ENCODE peak calls at places on chromosomes 6 and 20, in five cellular contexts. H is ureter, N is NCI-H460, Q is germinal center, K is hypothalamus. V is an unnamed sample.

GRCh38 chr6:38501931-38502330 is 137.8 kb downstream of the BTBD9 start:
- DNase-seq in H (no peak), N (no peak), Q (no peak), K (no peak), V (no peak)

GRCh38 chr6:168908887-168909286 is 344.8 kb downstream of the THBS2 start:
- DNase-seq in H (no peak), N (no peak), Q (no peak), K (no peak), V (no peak)

GRCh38 chr6:140601409-140601808 is 1227.0 kb upstream of the CITED2 start:
- DNase-seq in H (no peak), N (no peak), Q (no peak), K (no peak), V (no peak)

GRCh38 chr6:71414486-71414885 is 125.9 kb downstream of the OGFRL1 start:
- DNase-seq in H (no peak), N (no peak), Q (no peak), K (no peak), V (no peak)

GRCh38 chr6:138105880-138106664 is 1.1 kb downstream of the PERP start:
- DNase-seq in H (no peak), N (no peak), Q (no peak), K (no peak), V (no peak)

GRCh38 chr6:119978274-119978889 is 628.8 kb upstream of the MAN1A1 start:
- DNase-seq in H (no peak), N (no peak), Q (peak), K (no peak), V (peak)

GRCh38 chr20:6533321-6533720 is 234.2 kb upstream of the BMP2 start:
- DNase-seq in H (no peak), N (no peak), Q (no peak), K (no peak), V (no peak)

GRCh38 chr20:53738945-53739798 is 145.5 kb upstream of the ZNF217 start:
- DNase-seq in H (no peak), N (no peak), Q (no peak), K (no peak), V (peak)

GRCh38 chr20:13325033-13325432 is 104.0 kb downstream of the ISM1 start:
- DNase-seq in H (no peak), N (peak), Q (no peak), K (no peak), V (no peak)

GRCh38 chr20:50005378-50006020 is 22.7 kb downstream of the SNAI1 start:
- DNase-seq in H (no peak), N (no peak), Q (no peak), K (no peak), V (no peak)

GRCh38 chr6:106253194-106253593 is 72.4 kb downstream of the ATG5 start:
- DNase-seq in H (no peak), N (no peak), Q (no peak), K (no peak), V (no peak)

GRCh38 chr20:6828794-6829423 is 61.4 kb downstream of the BMP2 start:
- DNase-seq in H (peak), N (peak), Q (peak), K (peak), V (peak)

GRCh38 chr6:170025341-170026271 is 265.3 kb downstream of the DLL1 start:
- DNase-seq in H (peak), N (no peak), Q (no peak), K (no peak), V (no peak)

GRCh38 chr6:39961178-39961577 is 26.9 kb upstream of the MOCS1 start:
- DNase-seq in H (no peak), N (no peak), Q (no peak), K (no peak), V (no peak)

GRCh38 chr6:90107721-90108364 is 188.8 kb downstream of the BACH2 start:
- DNase-seq in H (no peak), N (no peak), Q (peak), K (no peak), V (peak)

GRCh38 chr6:7468382-7469081 is 72.9 kb upstream of the DSP start:
- DNase-seq in H (no peak), N (peak), Q (no peak), K (no peak), V (no peak)

GRCh38 chr20:64110411-64111068 is 3.2 kb upstream of the NPBWR2 start:
- DNase-seq in H (peak), N (no peak), Q (no peak), K (no peak), V (no peak)

GRCh38 chr6:159090530-159091306 is 45.9 kb upstream of the TAGAP start:
- DNase-seq in H (no peak), N (no peak), Q (no peak), K (no peak), V (no peak)

GRCh38 chr20:5658897-5659296 is 91.3 kb upstream of the SHLD1 start:
- DNase-seq in H (peak), N (no peak), Q (peak), K (peak), V (peak)

GRCh38 chr6:7058250-7058923 is 49.4 kb upstream of the RREB1 start:
- DNase-seq in H (peak), N (peak), Q (no peak), K (no peak), V (no peak)

GRCh38 chr6:106508836-106509235 is 120.5 kb downstream of the RTN4IP1 start:
- DNase-seq in H (no peak), N (no peak), Q (no peak), K (no peak), V (no peak)

GRCh38 chr6:99434702-99435530 is 9.8 kb upstream of the PNISR start:
- DNase-seq in H (no peak), N (no peak), Q (peak), K (no peak), V (no peak)

GRCh38 chr6:40755749-40756452 is 168.7 kb upstream of the LRFN2 start:
- DNase-seq in H (no peak), N (no peak), Q (peak), K (no peak), V (peak)

GRCh38 chr20:8043687-8044278 is 24.2 kb upstream of the TMX4 start:
- DNase-seq in H (no peak), N (peak), Q (peak), K (no peak), V (peak)

GRCh38 chr6:17629824-17630510 is 29.9 kb downstream of the FAM8A1 start:
- DNase-seq in H (no peak), N (no peak), Q (no peak), K (no peak), V (no peak)

GRCh38 chr6:88843040-88843439 is 120.4 kb downstream of the RNGTT start:
- DNase-seq in H (no peak), N (no peak), Q (no peak), K (no peak), V (no peak)

GRCh38 chr6:84448331-84448730 is 220.9 kb upstream of the CEP162 start:
- DNase-seq in H (no peak), N (no peak), Q (no peak), K (no peak), V (no peak)

GRCh38 chr20:59063358-59064213 is 21.0 kb upstream of the PRELID3B start:
- DNase-seq in H (no peak), N (peak), Q (no peak), K (no peak), V (no peak)

GRCh38 chr6:142722010-142722409 is 223.0 kb downstream of the HIVEP2 start:
- DNase-seq in H (no peak), N (no peak), Q (no peak), K (no peak), V (no peak)

GRCh38 chr20:49267327-49267726 is 10.5 kb downstream of the ZNFX1 start:
- DNase-seq in H (no peak), N (no peak), Q (peak), K (no peak), V (no peak)

GRCh38 chr6:84052204-84052882 is 18.8 kb downstream of the MRAP2 start:
- DNase-seq in H (peak), N (no peak), Q (no peak), K (peak), V (no peak)

V was measured in naive B cell.